ENCODE peak calls at places on chromosomes 11 and 22, in seven cellular contexts. C is activated naive CD8-positive, alpha-beta T cell treated with anti-CD3 and anti-CD28 coated beads, Interleukin-2, amount 50 U/mL, for 24 hours; X is Panc1; S is foreskin keratinocyte; P is heart left ventricle; Q is left lobe of liver; G is HCT116. F is an unnamed sample.

GRCh38 chr11:117092951-117093590 is 5.2 kb downstream of the SIK3 start:
- ATAC-seq in C (peak), X (no peak), S (no peak), P (no peak), Q (no peak), G (no peak), F (no peak)

GRCh38 chr22:36162127-36163034 is 1.8 kb upstream of the APOL3 start:
- ATAC-seq in C (peak), X (no peak), S (no peak), P (no peak), Q (peak), G (no peak), F (no peak)

GRCh38 chr22:31130873-31131272 is 8.1 kb downstream of the INPP5J start:
- ATAC-seq in C (no peak), X (no peak), S (no peak), P (no peak), Q (no peak), G (no peak), F (no peak)

GRCh38 chr22:26546282-26546681 is 34.0 kb upstream of the TFIP11 start:
- ATAC-seq in C (no peak), X (no peak), S (no peak), P (peak), Q (no peak), G (no peak), F (no peak)

GRCh38 chr11:112185883-112186282 is 10.6 kb downstream of the BCO2 start:
- ATAC-seq in C (no peak), X (no peak), S (no peak), P (peak), Q (peak), G (no peak), F (no peak)

GRCh38 chr11:103528596-103528995 is 419.4 kb downstream of the DYNC2H1 start:
- ATAC-seq in C (no peak), X (no peak), S (no peak), P (no peak), Q (no peak), G (no peak), F (no peak)

GRCh38 chr11:15627560-15627959 is 512.8 kb downstream of the INSC start:
- ATAC-seq in C (no peak), X (no peak), S (peak), P (no peak), Q (no peak), G (no peak), F (no peak)

GRCh38 chr11:5596611-5597201 is at the start of gene TRIM6:
- ATAC-seq in C (no peak), X (peak), S (peak), P (peak), Q (peak), G (peak), F (peak)

GRCh38 chr11:95152878-95153856 is 63.5 kb downstream of the ENDOD1 start:
- ATAC-seq in C (no peak), X (no peak), S (no peak), P (no peak), Q (no peak), G (no peak), F (no peak)

GRCh38 chr11:47987310-47987709 is 7.0 kb downstream of the PTPRJ start:
- ATAC-seq in C (peak), X (peak), S (no peak), P (peak), Q (no peak), G (no peak), F (no peak)

GRCh38 chr11:2981130-2981529 is 11.0 kb downstream of the NAP1L4 start:
- ATAC-seq in C (no peak), X (peak), S (no peak), P (no peak), Q (no peak), G (no peak), F (no peak)

GRCh38 chr11:58787903-58788302 is 56.2 kb upstream of the GLYAT start:
- ATAC-seq in C (peak), X (peak), S (peak), P (peak), Q (peak), G (peak), F (peak)

GRCh38 chr11:61297741-61298140 is 2.6 kb upstream of the VWCE start:
- ATAC-seq in C (no peak), X (no peak), S (peak), P (peak), Q (no peak), G (no peak), F (peak)

GRCh38 chr22:24232124-24232523 is 12.8 kb downstream of the GGT5 start:
- ATAC-seq in C (no peak), X (no peak), S (no peak), P (no peak), Q (no peak), G (no peak), F (peak)